ENCODE peak calls at places on chromosome 2, in eight cellular contexts. One of them, this sample, is unnamed.

GRCh38 chr2:235669269-235669831 is 175.5 kb downstream of the AGAP1 start:
- DNase-seq in cardiac muscle cell: peak; percentile 85
- DNase-seq in breast epithelium: no peak
- DNase-seq in body of pancreas: peak; percentile 44
- DNase-seq in dorsolateral prefrontal cortex: peak; percentile 87
- DNase-seq in suprapubic skin: no peak
- DNase-seq in lung: peak; percentile 59
- DNase-seq in tibial nerve: peak; percentile 31
- DNase-seq in this sample: no peak

GRCh38 chr2:180314086-180314485 is 307.0 kb upstream of the CWC22 start:
- DNase-seq in cardiac muscle cell: no peak
- DNase-seq in breast epithelium: no peak
- DNase-seq in body of pancreas: no peak
- DNase-seq in dorsolateral prefrontal cortex: no peak
- DNase-seq in suprapubic skin: no peak
- DNase-seq in lung: no peak
- DNase-seq in tibial nerve: no peak
- DNase-seq in this sample: no peak

GRCh38 chr2:189249901-189250300 is 70.3 kb upstream of the COL5A2 start:
- DNase-seq in cardiac muscle cell: no peak
- DNase-seq in breast epithelium: no peak
- DNase-seq in body of pancreas: no peak
- DNase-seq in dorsolateral prefrontal cortex: no peak
- DNase-seq in suprapubic skin: no peak
- DNase-seq in lung: no peak
- DNase-seq in tibial nerve: no peak
- DNase-seq in this sample: no peak

GRCh38 chr2:70516596-70516995 is 37.0 kb downstream of the TGFA start:
- DNase-seq in cardiac muscle cell: no peak
- DNase-seq in breast epithelium: peak; percentile 41
- DNase-seq in body of pancreas: no peak
- DNase-seq in dorsolateral prefrontal cortex: no peak
- DNase-seq in suprapubic skin: no peak
- DNase-seq in lung: no peak
- DNase-seq in tibial nerve: no peak
- DNase-seq in this sample: no peak

GRCh38 chr2:197445746-197446145 is 7.6 kb upstream of the COQ10B start:
- DNase-seq in cardiac muscle cell: no peak
- DNase-seq in breast epithelium: no peak
- DNase-seq in body of pancreas: no peak
- DNase-seq in dorsolateral prefrontal cortex: no peak
- DNase-seq in suprapubic skin: no peak
- DNase-seq in lung: no peak
- DNase-seq in tibial nerve: no peak
- DNase-seq in this sample: no peak

GRCh38 chr2:42386684-42387083 is 25.7 kb upstream of the COX7A2L start:
- DNase-seq in cardiac muscle cell: no peak
- DNase-seq in breast epithelium: no peak
- DNase-seq in body of pancreas: no peak
- DNase-seq in dorsolateral prefrontal cortex: no peak
- DNase-seq in suprapubic skin: no peak
- DNase-seq in lung: no peak
- DNase-seq in tibial nerve: no peak
- DNase-seq in this sample: no peak

GRCh38 chr2:170715932-170716777 is 1.0 kb downstream of the SP5 start:
- DNase-seq in cardiac muscle cell: no peak
- DNase-seq in breast epithelium: no peak
- DNase-seq in body of pancreas: peak; percentile 16
- DNase-seq in dorsolateral prefrontal cortex: no peak
- DNase-seq in suprapubic skin: peak; percentile 79
- DNase-seq in lung: no peak
- DNase-seq in tibial nerve: no peak
- DNase-seq in this sample: no peak

GRCh38 chr2:44804406-44805235 is 136.9 kb upstream of the SIX3 start:
- DNase-seq in cardiac muscle cell: no peak
- DNase-seq in breast epithelium: no peak
- DNase-seq in body of pancreas: no peak
- DNase-seq in dorsolateral prefrontal cortex: no peak
- DNase-seq in suprapubic skin: no peak
- DNase-seq in lung: no peak
- DNase-seq in tibial nerve: no peak
- DNase-seq in this sample: no peak

GRCh38 chr2:45813003-45813601 is 161.6 kb downstream of the PRKCE start:
- DNase-seq in cardiac muscle cell: no peak
- DNase-seq in breast epithelium: no peak
- DNase-seq in body of pancreas: no peak
- DNase-seq in dorsolateral prefrontal cortex: no peak
- DNase-seq in suprapubic skin: no peak
- DNase-seq in lung: no peak
- DNase-seq in tibial nerve: no peak
- DNase-seq in this sample: no peak

GRCh38 chr2:161068670-161069069 is 91.6 kb upstream of the TANK start:
- DNase-seq in cardiac muscle cell: no peak
- DNase-seq in breast epithelium: no peak
- DNase-seq in body of pancreas: no peak
- DNase-seq in dorsolateral prefrontal cortex: no peak
- DNase-seq in suprapubic skin: no peak
- DNase-seq in lung: no peak
- DNase-seq in tibial nerve: no peak
- DNase-seq in this sample: no peak

GRCh38 chr2:46117994-46118393 is 179.2 kb upstream of the EPAS1 start:
- DNase-seq in cardiac muscle cell: no peak
- DNase-seq in breast epithelium: no peak
- DNase-seq in body of pancreas: no peak
- DNase-seq in dorsolateral prefrontal cortex: no peak
- DNase-seq in suprapubic skin: no peak
- DNase-seq in lung: no peak
- DNase-seq in tibial nerve: no peak
- DNase-seq in this sample: no peak

GRCh38 chr2:191631754-191632153 is 46.2 kb upstream of the NABP1 start:
- DNase-seq in cardiac muscle cell: no peak
- DNase-seq in breast epithelium: peak; percentile 46
- DNase-seq in body of pancreas: peak; percentile 39
- DNase-seq in dorsolateral prefrontal cortex: no peak
- DNase-seq in suprapubic skin: no peak
- DNase-seq in lung: no peak
- DNase-seq in tibial nerve: no peak
- DNase-seq in this sample: no peak

GRCh38 chr2:66889632-66889882 is 454.6 kb downstream of the MEIS1 start:
- DNase-seq in cardiac muscle cell: no peak
- DNase-seq in breast epithelium: no peak
- DNase-seq in body of pancreas: no peak
- DNase-seq in dorsolateral prefrontal cortex: no peak
- DNase-seq in suprapubic skin: no peak
- DNase-seq in lung: no peak
- DNase-seq in tibial nerve: no peak
- DNase-seq in this sample: no peak

GRCh38 chr2:168518555-168519066 is 62.5 kb downstream of the CERS6 start:
- DNase-seq in cardiac muscle cell: peak; percentile 77
- DNase-seq in breast epithelium: no peak
- DNase-seq in body of pancreas: no peak
- DNase-seq in dorsolateral prefrontal cortex: no peak
- DNase-seq in suprapubic skin: no peak
- DNase-seq in lung: no peak
- DNase-seq in tibial nerve: no peak
- DNase-seq in this sample: no peak

GRCh38 chr2:224278531-224278930 is 123.4 kb downstream of the FAM124B start:
- DNase-seq in cardiac muscle cell: no peak
- DNase-seq in breast epithelium: no peak
- DNase-seq in body of pancreas: no peak
- DNase-seq in dorsolateral prefrontal cortex: no peak
- DNase-seq in suprapubic skin: no peak
- DNase-seq in lung: no peak
- DNase-seq in tibial nerve: no peak
- DNase-seq in this sample: no peak

GRCh38 chr2:132871829-132872228 is 201.8 kb upstream of the LYPD1 start:
- DNase-seq in cardiac muscle cell: no peak
- DNase-seq in breast epithelium: no peak
- DNase-seq in body of pancreas: no peak
- DNase-seq in dorsolateral prefrontal cortex: no peak
- DNase-seq in suprapubic skin: no peak
- DNase-seq in lung: no peak
- DNase-seq in tibial nerve: no peak
- DNase-seq in this sample: no peak

GRCh38 chr2:241635756-241636155 is 1.2 kb downstream of the THAP4 start:
- DNase-seq in cardiac muscle cell: no peak
- DNase-seq in breast epithelium: no peak
- DNase-seq in body of pancreas: no peak
- DNase-seq in dorsolateral prefrontal cortex: no peak
- DNase-seq in suprapubic skin: no peak
- DNase-seq in lung: no peak
- DNase-seq in tibial nerve: no peak
- DNase-seq in this sample: no peak

GRCh38 chr2:133123912-133124311 is 444.4 kb downstream of the NCKAP5 start:
- DNase-seq in cardiac muscle cell: no peak
- DNase-seq in breast epithelium: no peak
- DNase-seq in body of pancreas: no peak
- DNase-seq in dorsolateral prefrontal cortex: no peak
- DNase-seq in suprapubic skin: no peak
- DNase-seq in lung: no peak
- DNase-seq in tibial nerve: no peak
- DNase-seq in this sample: no peak

GRCh38 chr2:143161982-143162837 is 33.0 kb downstream of the ARHGAP15 start:
- DNase-seq in cardiac muscle cell: peak; percentile 74
- DNase-seq in breast epithelium: peak; percentile 21
- DNase-seq in body of pancreas: peak; percentile 37
- DNase-seq in dorsolateral prefrontal cortex: peak; percentile 39
- DNase-seq in suprapubic skin: no peak
- DNase-seq in lung: no peak
- DNase-seq in tibial nerve: no peak
- DNase-seq in this sample: no peak

GRCh38 chr2:99763764-99764163 is 273.9 kb upstream of the REV1 start:
- DNase-seq in cardiac muscle cell: no peak
- DNase-seq in breast epithelium: no peak
- DNase-seq in body of pancreas: no peak
- DNase-seq in dorsolateral prefrontal cortex: no peak
- DNase-seq in suprapubic skin: no peak
- DNase-seq in lung: no peak
- DNase-seq in tibial nerve: no peak
- DNase-seq in this sample: no peak

GRCh38 chr2:217753460-217754200 is 249.2 kb downstream of the TNS1 start:
- DNase-seq in cardiac muscle cell: peak; percentile 43
- DNase-seq in breast epithelium: no peak
- DNase-seq in body of pancreas: no peak
- DNase-seq in dorsolateral prefrontal cortex: no peak
- DNase-seq in suprapubic skin: no peak
- DNase-seq in lung: no peak
- DNase-seq in tibial nerve: no peak
- DNase-seq in this sample: no peak

GRCh38 chr2:238818576-238818975 is 29.3 kb upstream of the TWIST2 start:
- DNase-seq in cardiac muscle cell: no peak
- DNase-seq in breast epithelium: no peak
- DNase-seq in body of pancreas: no peak
- DNase-seq in dorsolateral prefrontal cortex: no peak
- DNase-seq in suprapubic skin: no peak
- DNase-seq in lung: no peak
- DNase-seq in tibial nerve: no peak
- DNase-seq in this sample: no peak
- TF ChIP-seq CTCF in cardiac muscle cell: no peak
- TF ChIP-seq CTCF in breast epithelium: no peak
- TF ChIP-seq CTCF in body of pancreas: no peak
- TF ChIP-seq CTCF in dorsolateral prefrontal cortex: no peak
- TF ChIP-seq CTCF in suprapubic skin: no peak
- TF ChIP-seq CTCF in lung: no peak
- TF ChIP-seq CTCF in tibial nerve: no peak
- TF ChIP-seq CTCF in this sample: no peak

DNA sequence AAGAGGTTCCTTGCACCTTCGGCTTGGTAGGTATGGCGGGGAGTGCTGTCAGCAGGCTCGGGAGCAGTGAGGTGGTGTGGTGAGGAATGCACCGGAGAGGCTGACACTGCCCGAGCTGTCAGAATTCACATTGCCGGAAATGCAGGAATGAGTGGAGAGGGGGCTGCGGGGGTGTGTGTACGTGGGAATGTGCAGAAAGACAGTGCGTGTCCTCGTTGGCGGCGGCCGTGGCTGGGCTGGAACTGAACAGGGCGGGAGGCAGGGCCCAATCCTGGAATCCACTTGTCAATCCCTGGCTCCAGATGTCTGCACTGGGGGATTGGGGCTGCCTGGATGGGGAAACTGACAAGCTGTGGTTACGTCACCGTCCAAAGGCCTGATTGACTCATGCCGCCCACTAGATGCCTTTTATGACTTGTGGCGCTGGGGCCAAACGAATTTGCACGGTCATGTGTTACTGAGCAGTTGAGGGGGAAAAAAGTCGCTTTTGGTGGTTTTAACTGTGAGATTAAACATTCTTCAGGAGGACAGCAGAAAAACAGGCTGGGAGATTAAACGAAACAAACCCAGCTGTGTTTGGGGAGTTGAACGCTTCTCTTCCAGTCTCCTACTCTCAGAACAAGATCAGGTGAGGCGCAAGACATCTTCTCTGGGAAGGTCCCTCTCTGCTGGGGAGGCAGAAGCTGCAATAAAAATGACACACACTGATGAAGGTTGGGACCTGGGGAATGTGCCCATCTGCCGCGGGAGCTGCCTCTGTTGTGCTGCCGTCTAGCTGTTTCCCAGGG is 189.4 kb upstream of the GLI2 start:
- DNase-seq in cardiac muscle cell: no peak
- DNase-seq in breast epithelium: no peak
- DNase-seq in body of pancreas: no peak
- DNase-seq in dorsolateral prefrontal cortex: no peak
- DNase-seq in suprapubic skin: peak; percentile 90
- DNase-seq in lung: no peak
- DNase-seq in tibial nerve: peak; percentile 50
- DNase-seq in this sample: peak; percentile 92
- TF ChIP-seq CTCF in cardiac muscle cell: no peak
- TF ChIP-seq CTCF in breast epithelium: no peak
- TF ChIP-seq CTCF in body of pancreas: no peak
- TF ChIP-seq CTCF in dorsolateral prefrontal cortex: no peak
- TF ChIP-seq CTCF in suprapubic skin: no peak
- TF ChIP-seq CTCF in lung: no peak
- TF ChIP-seq CTCF in tibial nerve: no peak
- TF ChIP-seq CTCF in this sample: no peak

GRCh38 chr2:20135631-20136050 is 84.2 kb upstream of the LAPTM4A start:
- DNase-seq in cardiac muscle cell: peak; percentile 85
- DNase-seq in breast epithelium: peak; percentile 66
- DNase-seq in body of pancreas: peak; percentile 77
- DNase-seq in dorsolateral prefrontal cortex: peak; percentile 64
- DNase-seq in suprapubic skin: no peak
- DNase-seq in lung: peak; percentile 72
- DNase-seq in tibial nerve: peak; percentile 24
- DNase-seq in this sample: no peak
- TF ChIP-seq CTCF in cardiac muscle cell: peak; percentile 91
- TF ChIP-seq CTCF in breast epithelium: peak; percentile 55
- TF ChIP-seq CTCF in body of pancreas: peak; percentile 51
- TF ChIP-seq CTCF in dorsolateral prefrontal cortex: peak; percentile 51
- TF ChIP-seq CTCF in suprapubic skin: peak; percentile 67
- TF ChIP-seq CTCF in lung: peak; percentile 59
- TF ChIP-seq CTCF in tibial nerve: peak; percentile 67
- TF ChIP-seq CTCF in this sample: peak; percentile 85

DNA sequence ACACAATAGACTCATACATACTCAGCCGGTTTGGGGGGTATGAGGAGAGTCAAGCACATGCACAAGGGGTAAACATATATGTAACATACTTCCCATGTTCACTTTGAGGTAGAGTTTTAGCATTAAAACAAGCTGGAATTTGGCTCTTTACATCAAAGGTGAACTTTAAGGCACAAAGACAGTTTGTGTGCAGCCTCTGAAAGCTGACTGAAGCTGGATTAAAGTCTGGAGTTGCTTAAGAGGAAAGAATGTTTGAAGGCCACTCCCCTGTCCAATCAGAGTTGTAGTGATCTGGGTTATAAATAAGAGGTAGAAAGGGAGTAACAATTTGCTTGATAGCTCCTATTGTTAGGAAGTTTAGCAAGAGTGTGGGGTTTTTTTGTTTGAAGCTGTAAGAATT is 282.1 kb downstream of the DPP10 start:
- DNase-seq in cardiac muscle cell: peak; percentile 11
- DNase-seq in breast epithelium: no peak
- DNase-seq in body of pancreas: no peak
- DNase-seq in dorsolateral prefrontal cortex: no peak
- DNase-seq in suprapubic skin: no peak
- DNase-seq in lung: no peak
- DNase-seq in tibial nerve: no peak
- DNase-seq in this sample: no peak
- TF ChIP-seq CTCF in cardiac muscle cell: no peak
- TF ChIP-seq CTCF in breast epithelium: no peak
- TF ChIP-seq CTCF in body of pancreas: no peak
- TF ChIP-seq CTCF in dorsolateral prefrontal cortex: no peak
- TF ChIP-seq CTCF in suprapubic skin: no peak
- TF ChIP-seq CTCF in lung: no peak
- TF ChIP-seq CTCF in tibial nerve: no peak
- TF ChIP-seq CTCF in this sample: no peak